ENCODE peak calls at places on chromosome 12, in ten cellular contexts. X, R, L, Z, W, M, Q, G, A and K are unnamed samples.

GRCh38 chr12:111467862-111468245 is 62.1 kb downstream of the SH2B3 start:
- DNase-seq in X (no peak), R (no peak), L (no peak), Z (peak; percentile 70), W (no peak), M (no peak), Q (no peak), G (no peak), A (peak; percentile 55), K (no peak)

GRCh38 chr12:128932521-128932920 is 79.2 kb downstream of the GLT1D1 start:
- DNase-seq in X (no peak), R (no peak), L (no peak), Z (no peak), W (no peak), M (no peak), Q (no peak), G (no peak), A (no peak), K (no peak)

GRCh38 chr12:9941838-9942237 is 9.7 kb upstream of the CLEC2A start:
- DNase-seq in X (no peak), R (no peak), L (no peak), Z (no peak), W (no peak), M (no peak), Q (no peak), G (no peak), A (no peak), K (no peak)

GRCh38 chr12:1519642-1520041 is 74.7 kb downstream of the FBXL14 start:
- DNase-seq in X (no peak), R (no peak), L (no peak), Z (no peak), W (no peak), M (no peak), Q (no peak), G (no peak), A (no peak), K (peak; percentile 58)

GRCh38 chr12:53327435-53328042 is 6.1 kb upstream of the AAAS start:
- DNase-seq in X (peak; percentile 42), R (no peak), L (no peak), Z (no peak), W (no peak), M (no peak), Q (no peak), G (no peak), A (peak; percentile 21), K (no peak)

GRCh38 chr12:103687262-103687661 is 100.2 kb downstream of the STAB2 start:
- DNase-seq in X (no peak), R (no peak), L (no peak), Z (no peak), W (no peak), M (no peak), Q (no peak), G (no peak), A (no peak), K (no peak)

GRCh38 chr12:103012884-103013283 is 55.4 kb downstream of the ASCL1 start:
- DNase-seq in X (no peak), R (no peak), L (no peak), Z (no peak), W (no peak), M (no peak), Q (no peak), G (no peak), A (no peak), K (no peak)

GRCh38 chr12:107318804-107319535 is 225.6 kb upstream of the CRY1 start:
- DNase-seq in X (no peak), R (peak; percentile 29), L (no peak), Z (peak; percentile 51), W (peak; percentile 28), M (no peak), Q (no peak), G (no peak), A (peak; percentile 48), K (no peak)

GRCh38 chr12:65894127-65894526 is 69.8 kb downstream of the HMGA2 start:
- DNase-seq in X (no peak), R (no peak), L (no peak), Z (peak; percentile 67), W (no peak), M (no peak), Q (no peak), G (no peak), A (no peak), K (no peak)

GRCh38 chr12:89040146-89040964 is 311.9 kb downstream of the DUSP6 start:
- DNase-seq in X (no peak), R (peak; percentile 28), L (peak; percentile 11), Z (peak; percentile 44), W (peak; percentile 4), M (no peak), Q (no peak), G (no peak), A (no peak), K (no peak)

GRCh38 chr12:107990325-107990724 is 138.8 kb upstream of the WSCD2 start:
- DNase-seq in X (peak; percentile 4), R (peak; percentile 29), L (no peak), Z (no peak), W (peak; percentile 35), M (no peak), Q (peak; percentile 27), G (peak; percentile 12), A (peak; percentile 4), K (no peak)

GRCh38 chr12:87086118-87086891 is 830.1 kb upstream of the MGAT4C start:
- DNase-seq in X (no peak), R (no peak), L (no peak), Z (peak; percentile 22), W (no peak), M (no peak), Q (no peak), G (no peak), A (no peak), K (no peak)

GRCh38 chr12:108773798-108774788 is 42.8 kb upstream of the CORO1C start:
- DNase-seq in X (peak; percentile 51), R (peak; percentile 95), L (no peak), Z (peak; percentile 68), W (peak; percentile 72), M (no peak), Q (no peak), G (peak; percentile 70), A (peak; percentile 73), K (peak; percentile 95)

GRCh38 chr12:27616356-27617150 is 79.7 kb upstream of the REP15 start:
- DNase-seq in X (no peak), R (no peak), L (no peak), Z (no peak), W (no peak), M (no peak), Q (no peak), G (no peak), A (no peak), K (no peak)

GRCh38 chr12:6662906-6663742 is at the start of gene ING4:
- DNase-seq in X (peak; percentile 100), R (peak; percentile 99), L (peak; percentile 94), Z (peak; percentile 99), W (peak; percentile 99), M (peak; percentile 94), Q (peak; percentile 99), G (peak; percentile 98), A (peak; percentile 99), K (peak; percentile 99)
- TF ChIP-seq POLR2A in X (no peak), R (no peak), L (peak; percentile 24), Z (peak; percentile 80), W (peak; percentile 56), M (no peak), Q (no peak), G (peak; percentile 33), A (peak; percentile 60), K (no peak)

DNA sequence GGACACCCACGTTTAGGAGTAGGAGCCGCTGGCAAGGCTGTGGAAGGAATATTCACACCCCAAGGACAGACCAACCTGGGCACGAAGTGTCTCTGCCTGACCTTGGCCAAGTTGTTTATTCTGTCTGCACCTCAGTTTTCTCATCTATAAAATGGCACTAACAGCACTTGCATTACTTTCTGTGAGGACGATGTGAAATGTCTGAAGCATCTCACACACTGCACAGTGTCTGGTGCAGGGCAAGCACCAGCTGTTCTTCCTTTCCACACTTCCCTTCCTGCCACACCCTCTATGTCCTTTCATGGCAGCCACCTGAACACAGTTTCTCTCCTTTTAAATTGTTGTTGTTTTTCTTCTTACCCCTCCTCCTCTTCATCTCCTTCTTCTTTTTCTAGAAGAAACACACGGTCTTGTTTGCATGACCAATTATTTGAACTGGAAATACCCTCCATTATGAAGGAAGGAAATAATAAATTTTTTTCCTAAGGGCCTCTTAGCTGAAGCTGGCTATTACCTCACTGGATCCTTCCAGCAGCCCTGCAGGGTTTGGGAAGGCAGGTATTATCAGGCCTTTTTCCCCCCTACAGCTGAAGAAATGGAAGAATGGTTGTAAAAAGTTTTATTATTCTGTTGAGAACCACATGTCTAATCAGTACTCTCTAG is 42.9 kb upstream of the ATP23 start:
- DNase-seq in X (no peak), R (no peak), L (no peak), Z (peak; percentile 5), W (no peak), M (no peak), Q (no peak), G (no peak), A (peak; percentile 57), K (no peak)
- TF ChIP-seq POLR2A in X (no peak), R (no peak), L (no peak), Z (no peak), W (no peak), M (no peak), Q (no peak), G (no peak), A (no peak), K (no peak)

GRCh38 chr12:12723681-12724420 is 6.7 kb downstream of the CDKN1B start:
- DNase-seq in X (peak; percentile 21), R (peak; percentile 62), L (no peak), Z (peak; percentile 25), W (peak; percentile 40), M (no peak), Q (no peak), G (peak; percentile 36), A (peak; percentile 57), K (peak; percentile 90)
- TF ChIP-seq POLR2A in X (no peak), R (no peak), L (peak; percentile 64), Z (no peak), W (peak; percentile 27), M (peak; percentile 46), Q (no peak), G (no peak), A (no peak), K (no peak)

GRCh38 chr12:52032797-52033505 is 18.3 kb upstream of the NR4A1 start:
- DNase-seq in X (peak; percentile 97), R (peak; percentile 99), L (peak; percentile 97), Z (peak; percentile 98), W (peak; percentile 99), M (peak; percentile 98), Q (peak; percentile 89), G (peak; percentile 93), A (peak; percentile 98), K (peak; percentile 96)
- TF ChIP-seq POLR2A in X (peak; percentile 11), R (peak; percentile 91), L (peak; percentile 26), Z (peak; percentile 86), W (peak; percentile 90), M (no peak), Q (no peak), G (peak; percentile 95), A (peak; percentile 26), K (peak; percentile 4)

GRCh38 chr12:57127710-57128518 is at the start of gene LRP1:
- DNase-seq in X (peak; percentile 89), R (peak; percentile 92), L (peak; percentile 61), Z (peak; percentile 82), W (peak; percentile 82), M (peak; percentile 74), Q (peak; percentile 67), G (peak; percentile 80), A (peak; percentile 77), K (peak; percentile 96)
- TF ChIP-seq POLR2A in X (peak; percentile 62), R (peak; percentile 81), L (no peak), Z (no peak), W (peak; percentile 69), M (peak; percentile 64), Q (no peak), G (peak; percentile 92), A (peak; percentile 30), K (no peak)

GRCh38 chr12:26298785-26299621 is 103.6 kb downstream of the SSPN start:
- DNase-seq in X (peak; percentile 64), R (no peak), L (peak; percentile 43), Z (peak; percentile 83), W (peak; percentile 46), M (peak; percentile 56), Q (no peak), G (no peak), A (peak; percentile 80), K (peak; percentile 45)
- TF ChIP-seq POLR2A in X (no peak), R (no peak), L (no peak), Z (no peak), W (no peak), M (no peak), Q (no peak), G (no peak), A (no peak), K (no peak)